ENCODE peak calls at places on chromosomes 4 and X, in nine cellular contexts. One of them, this sample, is unnamed.

GRCh38 chr4:112214397-112215264 is 17.0 kb upstream of the AP1AR start:
- DNase-seq in DMS153: peak
- DNase-seq in AML-193: peak
- DNase-seq in T-helper 1 cell: no peak
- DNase-seq in NCI-H460: peak
- DNase-seq in substantia nigra: no peak
- DNase-seq in GM12865: no peak
- DNase-seq in amniotic stem cell: no peak
- DNase-seq in activated T-helper 2 cell treated with anti-CD3 and anti-CD28 coated beads, Interferon-gamma antibody, Interleukin-2, Interleukin-4, amounts not matched to agents 10 μg/mL and 5 μg/mL and 100 μg/mL, durations not matched to agents 14 hours and 24 hours and 36 hours: no peak
- DNase-seq in this sample: no peak

GRCh38 chrX:46251755-46252154 is 293.5 kb downstream of the ZNF674 start:
- DNase-seq in DMS153: no peak
- DNase-seq in AML-193: no peak
- DNase-seq in T-helper 1 cell: no peak
- DNase-seq in NCI-H460: peak
- DNase-seq in substantia nigra: no peak
- DNase-seq in GM12865: no peak
- DNase-seq in amniotic stem cell: no peak
- DNase-seq in activated T-helper 2 cell treated with anti-CD3 and anti-CD28 coated beads, Interferon-gamma antibody, Interleukin-2, Interleukin-4, amounts not matched to agents 10 μg/mL and 5 μg/mL and 100 μg/mL, durations not matched to agents 14 hours and 24 hours and 36 hours: no peak
- DNase-seq in this sample: no peak

GRCh38 chrX:26918633-26919032 is 544.5 kb downstream of the PPP4R3C start:
- DNase-seq in DMS153: peak
- DNase-seq in AML-193: peak
- DNase-seq in T-helper 1 cell: no peak
- DNase-seq in NCI-H460: no peak
- DNase-seq in substantia nigra: no peak
- DNase-seq in GM12865: peak
- DNase-seq in amniotic stem cell: no peak
- DNase-seq in activated T-helper 2 cell treated with anti-CD3 and anti-CD28 coated beads, Interferon-gamma antibody, Interleukin-2, Interleukin-4, amounts not matched to agents 10 μg/mL and 5 μg/mL and 100 μg/mL, durations not matched to agents 14 hours and 24 hours and 36 hours: no peak
- DNase-seq in this sample: no peak

GRCh38 chr4:71634364-71634763 is 149.5 kb downstream of the GC start:
- DNase-seq in DMS153: no peak
- DNase-seq in AML-193: no peak
- DNase-seq in T-helper 1 cell: no peak
- DNase-seq in NCI-H460: no peak
- DNase-seq in substantia nigra: no peak
- DNase-seq in GM12865: no peak
- DNase-seq in amniotic stem cell: no peak
- DNase-seq in activated T-helper 2 cell treated with anti-CD3 and anti-CD28 coated beads, Interferon-gamma antibody, Interleukin-2, Interleukin-4, amounts not matched to agents 10 μg/mL and 5 μg/mL and 100 μg/mL, durations not matched to agents 14 hours and 24 hours and 36 hours: no peak
- DNase-seq in this sample: no peak

GRCh38 chr4:107825072-107825789 is 499 bp downstream of the SGMS2 start:
- DNase-seq in DMS153: no peak
- DNase-seq in AML-193: no peak
- DNase-seq in T-helper 1 cell: no peak
- DNase-seq in NCI-H460: no peak
- DNase-seq in substantia nigra: no peak
- DNase-seq in GM12865: no peak
- DNase-seq in amniotic stem cell: peak
- DNase-seq in activated T-helper 2 cell treated with anti-CD3 and anti-CD28 coated beads, Interferon-gamma antibody, Interleukin-2, Interleukin-4, amounts not matched to agents 10 μg/mL and 5 μg/mL and 100 μg/mL, durations not matched to agents 14 hours and 24 hours and 36 hours: no peak
- DNase-seq in this sample: peak

GRCh38 chr4:184763150-184763780 is 29.4 kb upstream of the CENPU start:
- DNase-seq in DMS153: no peak
- DNase-seq in AML-193: no peak
- DNase-seq in T-helper 1 cell: no peak
- DNase-seq in NCI-H460: no peak
- DNase-seq in substantia nigra: no peak
- DNase-seq in GM12865: no peak
- DNase-seq in amniotic stem cell: no peak
- DNase-seq in activated T-helper 2 cell treated with anti-CD3 and anti-CD28 coated beads, Interferon-gamma antibody, Interleukin-2, Interleukin-4, amounts not matched to agents 10 μg/mL and 5 μg/mL and 100 μg/mL, durations not matched to agents 14 hours and 24 hours and 36 hours: no peak
- DNase-seq in this sample: no peak

GRCh38 chr4:102734591-102735385 is 26.0 kb downstream of the MANBA start:
- DNase-seq in DMS153: no peak
- DNase-seq in AML-193: peak
- DNase-seq in T-helper 1 cell: no peak
- DNase-seq in NCI-H460: no peak
- DNase-seq in substantia nigra: no peak
- DNase-seq in GM12865: peak
- DNase-seq in amniotic stem cell: no peak
- DNase-seq in activated T-helper 2 cell treated with anti-CD3 and anti-CD28 coated beads, Interferon-gamma antibody, Interleukin-2, Interleukin-4, amounts not matched to agents 10 μg/mL and 5 μg/mL and 100 μg/mL, durations not matched to agents 14 hours and 24 hours and 36 hours: no peak
- DNase-seq in this sample: no peak

GRCh38 chr4:82145850-82146249 is 227.9 kb downstream of the HNRNPD start:
- DNase-seq in DMS153: no peak
- DNase-seq in AML-193: no peak
- DNase-seq in T-helper 1 cell: no peak
- DNase-seq in NCI-H460: no peak
- DNase-seq in substantia nigra: no peak
- DNase-seq in GM12865: no peak
- DNase-seq in amniotic stem cell: no peak
- DNase-seq in activated T-helper 2 cell treated with anti-CD3 and anti-CD28 coated beads, Interferon-gamma antibody, Interleukin-2, Interleukin-4, amounts not matched to agents 10 μg/mL and 5 μg/mL and 100 μg/mL, durations not matched to agents 14 hours and 24 hours and 36 hours: no peak
- DNase-seq in this sample: no peak

GRCh38 chrX:51336584-51336983 is 4.0 kb downstream of the NUDT10 start:
- DNase-seq in DMS153: no peak
- DNase-seq in AML-193: peak
- DNase-seq in T-helper 1 cell: peak
- DNase-seq in NCI-H460: peak
- DNase-seq in substantia nigra: no peak
- DNase-seq in GM12865: peak
- DNase-seq in amniotic stem cell: peak
- DNase-seq in activated T-helper 2 cell treated with anti-CD3 and anti-CD28 coated beads, Interferon-gamma antibody, Interleukin-2, Interleukin-4, amounts not matched to agents 10 μg/mL and 5 μg/mL and 100 μg/mL, durations not matched to agents 14 hours and 24 hours and 36 hours: peak
- DNase-seq in this sample: no peak

GRCh38 chr4:18850763-18851331 is 829.3 kb upstream of the LCORL start:
- DNase-seq in DMS153: no peak
- DNase-seq in AML-193: no peak
- DNase-seq in T-helper 1 cell: no peak
- DNase-seq in NCI-H460: no peak
- DNase-seq in substantia nigra: no peak
- DNase-seq in GM12865: no peak
- DNase-seq in amniotic stem cell: no peak
- DNase-seq in activated T-helper 2 cell treated with anti-CD3 and anti-CD28 coated beads, Interferon-gamma antibody, Interleukin-2, Interleukin-4, amounts not matched to agents 10 μg/mL and 5 μg/mL and 100 μg/mL, durations not matched to agents 14 hours and 24 hours and 36 hours: no peak
- DNase-seq in this sample: no peak

GRCh38 chr4:76430519-76431388 is 4.3 kb upstream of the SHROOM3 start:
- DNase-seq in DMS153: peak
- DNase-seq in AML-193: peak
- DNase-seq in T-helper 1 cell: no peak
- DNase-seq in NCI-H460: peak
- DNase-seq in substantia nigra: no peak
- DNase-seq in GM12865: peak
- DNase-seq in amniotic stem cell: peak
- DNase-seq in activated T-helper 2 cell treated with anti-CD3 and anti-CD28 coated beads, Interferon-gamma antibody, Interleukin-2, Interleukin-4, amounts not matched to agents 10 μg/mL and 5 μg/mL and 100 μg/mL, durations not matched to agents 14 hours and 24 hours and 36 hours: no peak
- DNase-seq in this sample: no peak

GRCh38 chrX:156005144-156005543 is 7.6 kb downstream of the IL9R start:
- DNase-seq in DMS153: no peak
- DNase-seq in AML-193: no peak
- DNase-seq in T-helper 1 cell: no peak
- DNase-seq in NCI-H460: no peak
- DNase-seq in substantia nigra: no peak
- DNase-seq in GM12865: no peak
- DNase-seq in amniotic stem cell: no peak
- DNase-seq in activated T-helper 2 cell treated with anti-CD3 and anti-CD28 coated beads, Interferon-gamma antibody, Interleukin-2, Interleukin-4, amounts not matched to agents 10 μg/mL and 5 μg/mL and 100 μg/mL, durations not matched to agents 14 hours and 24 hours and 36 hours: no peak
- DNase-seq in this sample: no peak

GRCh38 chr4:159174645-159175147 is 71.8 kb downstream of the RAPGEF2 start:
- DNase-seq in DMS153: no peak
- DNase-seq in AML-193: no peak
- DNase-seq in T-helper 1 cell: no peak
- DNase-seq in NCI-H460: no peak
- DNase-seq in substantia nigra: no peak
- DNase-seq in GM12865: no peak
- DNase-seq in amniotic stem cell: no peak
- DNase-seq in activated T-helper 2 cell treated with anti-CD3 and anti-CD28 coated beads, Interferon-gamma antibody, Interleukin-2, Interleukin-4, amounts not matched to agents 10 μg/mL and 5 μg/mL and 100 μg/mL, durations not matched to agents 14 hours and 24 hours and 36 hours: no peak
- DNase-seq in this sample: no peak

GRCh38 chr4:183264614-183265013 is 55.5 kb downstream of the CLDN22 start:
- DNase-seq in DMS153: no peak
- DNase-seq in AML-193: no peak
- DNase-seq in T-helper 1 cell: no peak
- DNase-seq in NCI-H460: no peak
- DNase-seq in substantia nigra: no peak
- DNase-seq in GM12865: no peak
- DNase-seq in amniotic stem cell: no peak
- DNase-seq in activated T-helper 2 cell treated with anti-CD3 and anti-CD28 coated beads, Interferon-gamma antibody, Interleukin-2, Interleukin-4, amounts not matched to agents 10 μg/mL and 5 μg/mL and 100 μg/mL, durations not matched to agents 14 hours and 24 hours and 36 hours: no peak
- DNase-seq in this sample: no peak

GRCh38 chr4:66187175-66187720 is 517.0 kb upstream of the EPHA5 start:
- DNase-seq in DMS153: peak
- DNase-seq in AML-193: no peak
- DNase-seq in T-helper 1 cell: no peak
- DNase-seq in NCI-H460: no peak
- DNase-seq in substantia nigra: no peak
- DNase-seq in GM12865: no peak
- DNase-seq in amniotic stem cell: no peak
- DNase-seq in activated T-helper 2 cell treated with anti-CD3 and anti-CD28 coated beads, Interferon-gamma antibody, Interleukin-2, Interleukin-4, amounts not matched to agents 10 μg/mL and 5 μg/mL and 100 μg/mL, durations not matched to agents 14 hours and 24 hours and 36 hours: no peak
- DNase-seq in this sample: no peak

GRCh38 chr4:10082459-10083272 is 33.9 kb downstream of the WDR1 start:
- DNase-seq in DMS153: no peak
- DNase-seq in AML-193: no peak
- DNase-seq in T-helper 1 cell: no peak
- DNase-seq in NCI-H460: no peak
- DNase-seq in substantia nigra: no peak
- DNase-seq in GM12865: no peak
- DNase-seq in amniotic stem cell: no peak
- DNase-seq in activated T-helper 2 cell treated with anti-CD3 and anti-CD28 coated beads, Interferon-gamma antibody, Interleukin-2, Interleukin-4, amounts not matched to agents 10 μg/mL and 5 μg/mL and 100 μg/mL, durations not matched to agents 14 hours and 24 hours and 36 hours: no peak
- DNase-seq in this sample: no peak

GRCh38 chrX:43813898-43814297 is 68.4 kb downstream of the MAOB start:
- DNase-seq in DMS153: no peak
- DNase-seq in AML-193: no peak
- DNase-seq in T-helper 1 cell: no peak
- DNase-seq in NCI-H460: no peak
- DNase-seq in substantia nigra: no peak
- DNase-seq in GM12865: no peak
- DNase-seq in amniotic stem cell: no peak
- DNase-seq in activated T-helper 2 cell treated with anti-CD3 and anti-CD28 coated beads, Interferon-gamma antibody, Interleukin-2, Interleukin-4, amounts not matched to agents 10 μg/mL and 5 μg/mL and 100 μg/mL, durations not matched to agents 14 hours and 24 hours and 36 hours: peak
- DNase-seq in this sample: no peak

GRCh38 chrX:116667760-116668159 is 205.0 kb upstream of the CT83 start:
- DNase-seq in DMS153: no peak
- DNase-seq in AML-193: no peak
- DNase-seq in T-helper 1 cell: no peak
- DNase-seq in NCI-H460: no peak
- DNase-seq in substantia nigra: no peak
- DNase-seq in GM12865: no peak
- DNase-seq in amniotic stem cell: no peak
- DNase-seq in activated T-helper 2 cell treated with anti-CD3 and anti-CD28 coated beads, Interferon-gamma antibody, Interleukin-2, Interleukin-4, amounts not matched to agents 10 μg/mL and 5 μg/mL and 100 μg/mL, durations not matched to agents 14 hours and 24 hours and 36 hours: no peak
- DNase-seq in this sample: no peak

This sample was measured in hypothalamus.